ENCODE peak calls at places on chromosomes 13 and 19, in eight cellular contexts. I is neural crest cell; F is right lobe of liver; T is nephron progenitor cell; U is retinal pigment epithelial cell; E is upper lobe of right lung; M is endodermal cell; C is CD4-positive, alpha-beta T cell. B is an unnamed sample.

GRCh38 chr13:48066310-48066989 is 28.5 kb downstream of the MED4 start:
- DNase-seq in I (no peak), F (no peak), T (no peak), U (no peak), E (no peak), M (no peak), C (no peak), B (peak)

GRCh38 chr13:29925457-29925856 is 75.0 kb upstream of the UBL3 start:
- DNase-seq in I (no peak), F (peak), T (no peak), U (peak), E (peak), M (no peak), C (no peak), B (no peak)

GRCh38 chr13:37241786-37242185 is 136.3 kb upstream of the CSNK1A1L start:
- DNase-seq in I (no peak), F (no peak), T (no peak), U (no peak), E (no peak), M (no peak), C (no peak), B (no peak)

GRCh38 chr13:102642475-102642874 is 45.7 kb downstream of the TPP2 start:
- DNase-seq in I (no peak), F (peak), T (no peak), U (peak), E (peak), M (no peak), C (no peak), B (no peak)

GRCh38 chr13:74573654-74574053 is 439.4 kb upstream of the KLF12 start:
- DNase-seq in I (no peak), F (no peak), T (peak), U (no peak), E (no peak), M (peak), C (no peak), B (peak)

GRCh38 chr19:41001243-41001971 is 10.3 kb downstream of the CYP2B6 start:
- DNase-seq in I (no peak), F (no peak), T (no peak), U (no peak), E (no peak), M (peak), C (no peak), B (no peak)

GRCh38 chr19:56660381-56661105 is 11.0 kb downstream of the ZNF835 start:
- DNase-seq in I (no peak), F (no peak), T (no peak), U (no peak), E (no peak), M (no peak), C (no peak), B (no peak)

GRCh38 chr19:14345364-14345763 is 35.9 kb upstream of the ADGRE5 start:
- DNase-seq in I (no peak), F (no peak), T (no peak), U (no peak), E (no peak), M (no peak), C (no peak), B (no peak)

GRCh38 chr13:29423050-29423449 is 172.4 kb downstream of the SLC7A1 start:
- DNase-seq in I (no peak), F (no peak), T (no peak), U (no peak), E (no peak), M (no peak), C (no peak), B (no peak)

GRCh38 chr19:10260141-10260584 is 8.1 kb downstream of the MRPL4 start:
- DNase-seq in I (no peak), F (no peak), T (no peak), U (no peak), E (peak), M (no peak), C (no peak), B (no peak)

GRCh38 chr13:90683711-90684131 is 663.8 kb upstream of the MIR17HG start:
- DNase-seq in I (no peak), F (no peak), T (no peak), U (no peak), E (no peak), M (no peak), C (no peak), B (no peak)

GRCh38 chr13:89695343-89696257 is 1651.9 kb upstream of the MIR17HG start:
- DNase-seq in I (peak), F (no peak), T (peak), U (peak), E (no peak), M (peak), C (no peak), B (peak)

GRCh38 chr13:52776726-52777125 is 37.1 kb upstream of the CNMD start:
- DNase-seq in I (no peak), F (no peak), T (no peak), U (no peak), E (no peak), M (no peak), C (no peak), B (no peak)

GRCh38 chr13:45451282-45451681 is 13.5 kb upstream of the COG3 start:
- DNase-seq in I (no peak), F (no peak), T (no peak), U (no peak), E (no peak), M (no peak), C (no peak), B (no peak)

GRCh38 chr13:41075034-41075433 is 13.7 kb downstream of the WBP4 start:
- DNase-seq in I (no peak), F (no peak), T (peak), U (no peak), E (no peak), M (no peak), C (peak), B (no peak)

GRCh38 chr13:31433756-31434155 is 234.0 kb downstream of the B3GLCT start:
- DNase-seq in I (no peak), F (no peak), T (no peak), U (no peak), E (no peak), M (no peak), C (no peak), B (no peak)

GRCh38 chr13:98200211-98200878 is 23.3 kb upstream of the RNF113B start:
- DNase-seq in I (no peak), F (no peak), T (no peak), U (no peak), E (no peak), M (peak), C (no peak), B (no peak)
- TF ChIP-seq CTCF in I (no peak), F (no peak), T (no peak), U (no peak), E (no peak), M (no peak), C (no peak), B (no peak)

GRCh38 chr19:17358395-17358794 is 18.7 kb downstream of the PLVAP start:
- DNase-seq in I (no peak), F (no peak), T (no peak), U (no peak), E (no peak), M (no peak), C (no peak), B (no peak)

GRCh38 chr19:17359905-17360800 is 17.0 kb downstream of the PLVAP start:
- DNase-seq in I (no peak), F (no peak), T (no peak), U (no peak), E (no peak), M (no peak), C (no peak), B (no peak)

GRCh38 chr19:17357724-17358123 is 19.4 kb downstream of the PLVAP start:
- DNase-seq in I (no peak), F (no peak), T (no peak), U (no peak), E (no peak), M (no peak), C (no peak), B (no peak)

GRCh38 chr19:17353386-17353785 is 16.0 kb downstream of the GTPBP3 start:
- DNase-seq in I (no peak), F (no peak), T (no peak), U (no peak), E (no peak), M (no peak), C (no peak), B (no peak)

DNA sequence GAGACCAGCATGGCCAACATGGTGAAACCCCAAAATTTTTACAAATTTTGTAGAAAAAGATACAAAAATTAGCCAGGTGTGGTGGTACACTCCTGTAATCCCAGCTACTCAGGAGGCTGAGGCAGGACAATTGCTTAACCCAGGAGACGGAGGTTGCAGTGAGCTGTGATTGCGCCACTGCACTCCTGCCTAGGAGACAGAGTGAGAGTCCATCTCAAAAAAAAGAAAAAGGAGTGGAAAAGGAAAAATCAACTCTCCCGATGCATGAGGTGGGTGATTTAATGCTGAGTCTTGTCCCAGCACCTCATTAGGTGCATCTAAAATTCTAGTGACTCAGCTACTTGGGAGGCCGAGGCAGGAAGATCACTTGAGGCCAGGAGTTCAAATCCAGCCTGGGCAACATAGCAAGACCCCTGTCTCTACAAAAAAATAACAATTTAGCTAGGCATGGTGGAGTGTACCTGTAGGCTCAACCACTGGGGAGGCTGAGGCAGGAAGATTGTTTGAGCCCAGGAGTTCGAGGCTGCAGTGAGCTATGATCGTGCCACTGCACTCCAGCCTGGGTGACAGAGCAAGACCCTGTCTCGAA is 19.8 kb downstream of the GTPBP3 start:
- DNase-seq in I (no peak), F (no peak), T (no peak), U (no peak), E (no peak), M (no peak), C (no peak), B (no peak)
- TF ChIP-seq CTCF in I (no peak), F (no peak), T (no peak), U (no peak), E (no peak), M (no peak), C (no peak), B (no peak)

GRCh38 chr19:34555447-34555846 is 73.9 kb downstream of the WTIP start:
- DNase-seq in I (no peak), F (no peak), T (no peak), U (no peak), E (no peak), M (peak), C (no peak), B (no peak)

GRCh38 chr19:34560229-34560628 is 78.7 kb downstream of the WTIP start:
- DNase-seq in I (no peak), F (no peak), T (no peak), U (no peak), E (no peak), M (no peak), C (no peak), B (no peak)

GRCh38 chr19:34559045-34559444 is 77.5 kb downstream of the WTIP start:
- DNase-seq in I (no peak), F (no peak), T (no peak), U (no peak), E (no peak), M (no peak), C (no peak), B (no peak)

DNA sequence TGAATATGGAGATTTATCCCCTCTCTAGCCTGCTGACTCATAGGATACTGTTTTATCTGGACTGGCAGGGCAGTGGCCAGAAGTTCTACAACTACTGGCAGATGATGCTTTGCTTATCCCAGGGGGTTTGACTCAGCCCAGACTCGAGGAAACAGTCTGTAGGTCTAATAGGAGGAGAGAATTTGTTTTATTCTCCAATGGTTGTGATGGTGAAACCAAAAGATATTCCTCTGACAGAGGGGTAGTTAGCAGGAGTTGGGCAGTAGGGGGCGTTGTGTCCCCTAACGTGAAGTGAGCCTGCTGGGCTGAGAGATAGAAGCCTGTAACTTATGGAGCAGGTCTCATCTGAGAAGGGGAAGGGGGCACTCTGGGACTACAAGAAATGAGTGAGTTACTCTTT is 74.9 kb downstream of the WTIP start:
- DNase-seq in I (peak), F (no peak), T (peak), U (no peak), E (no peak), M (peak), C (no peak), B (peak)
- TF ChIP-seq CTCF in I (peak), F (peak), T (peak), U (peak), E (peak), M (peak), C (no peak), B (peak)

GRCh38 chr19:35879770-35880317 is 11.5 kb downstream of the APLP1 start:
- DNase-seq in I (peak), F (peak), T (peak), U (no peak), E (peak), M (peak), C (peak), B (peak)

GRCh38 chr19:35885225-35885624 is 15.1 kb downstream of the NFKBID start:
- DNase-seq in I (no peak), F (no peak), T (no peak), U (no peak), E (no peak), M (no peak), C (no peak), B (no peak)

GRCh38 chr19:35883920-35884319 is 15.5 kb downstream of the APLP1 start:
- DNase-seq in I (no peak), F (no peak), T (no peak), U (no peak), E (no peak), M (no peak), C (no peak), B (no peak)

GRCh38 chr19:35879068-35879467 is 10.7 kb downstream of the APLP1 start:
- DNase-seq in I (no peak), F (no peak), T (no peak), U (no peak), E (no peak), M (no peak), C (no peak), B (no peak)

GRCh38 chr19:35882074-35882832 is 13.9 kb downstream of the APLP1 start:
- DNase-seq in I (no peak), F (no peak), T (no peak), U (no peak), E (no peak), M (no peak), C (peak), B (no peak)
- TF ChIP-seq CTCF in I (peak), F (peak), T (peak), U (peak), E (peak), M (peak), C (peak), B (peak)

GRCh38 chr13:66353664-66354063 is 876.5 kb downstream of the PCDH9 start:
- DNase-seq in I (no peak), F (no peak), T (no peak), U (peak), E (no peak), M (no peak), C (no peak), B (no peak)
- TF ChIP-seq CTCF in I (no peak), F (no peak), T (no peak), U (peak), E (no peak), M (peak), C (no peak), B (no peak)